ENCODE peak calls at places on chromosome 10, in six cellular contexts. K, J, H, D, V and U are unnamed samples.

GRCh38 chr10:12196531-12197211 is 683 bp downstream of the CDC123 start:
- DNase-seq in K (no peak), J (no peak), H (no peak), V (no peak), D (no peak), U (no peak)

GRCh38 chr10:110010076-110011069 is 2.6 kb downstream of the ADD3 start:
- DNase-seq in J (no peak), V (peak), D (no peak), H (no peak), K (peak), U (no peak)

GRCh38 chr10:25725917-25726716 is 207.9 kb upstream of the MYO3A start:
- DNase-seq in V (peak), H (peak), K (peak), J (peak), D (peak), U (peak)

GRCh38 chr10:74738985-74739567 is 87.3 kb upstream of the KAT6B start:
- DNase-seq in K (peak), J (no peak), V (peak), H (peak), D (no peak), U (peak)

GRCh38 chr10:117418121-117418520 is 42.9 kb upstream of the PDZD8 start:
- DNase-seq in V (no peak), K (no peak), J (no peak), D (no peak), H (no peak), U (no peak)

GRCh38 chr10:31618541-31619291 is 299.7 kb downstream of the ZEB1 start:
- DNase-seq in D (no peak), J (no peak), H (no peak), K (peak), V (no peak), U (no peak)

GRCh38 chr10:49278497-49278902 is 20.5 kb upstream of the C10orf71 start:
- DNase-seq in V (no peak), J (no peak), K (no peak), D (peak), H (no peak), U (peak)

GRCh38 chr10:9193120-9193519 is 1138.6 kb downstream of the GATA3 start:
- DNase-seq in J (no peak), H (no peak), D (no peak), V (no peak), K (no peak), U (no peak)

GRCh38 chr10:97651773-97652172 is 11.3 kb downstream of the PI4K2A start:
- DNase-seq in J (peak), H (peak), V (no peak), D (no peak), K (no peak), U (no peak)

GRCh38 chr10:107971411-107971810 is 806.9 kb upstream of the SORCS1 start:
- DNase-seq in H (no peak), K (no peak), J (no peak), V (no peak), D (no peak), U (no peak)

GRCh38 chr10:124075116-124075955 is 18.1 kb downstream of the CHST15 start:
- DNase-seq in V (no peak), K (no peak), H (no peak), D (no peak), J (no peak), U (no peak)

GRCh38 chr10:121335386-121335925 is 262.8 kb downstream of the FGFR2 start:
- DNase-seq in K (no peak), V (no peak), D (no peak), J (no peak), H (no peak), U (no peak)

GRCh38 chr10:123081896-123082295 is 53.9 kb upstream of the HMX3 start:
- DNase-seq in V (no peak), D (no peak), H (no peak), J (no peak), K (no peak), U (no peak)

GRCh38 chr10:129057856-129058663 is 409.0 kb upstream of the MGMT start:
- DNase-seq in K (no peak), D (no peak), V (no peak), J (no peak), H (no peak), U (no peak)

GRCh38 chr10:3774814-3775670 is 10.0 kb downstream of the KLF6 start:
- DNase-seq in K (peak), D (no peak), J (peak), V (no peak), H (peak), U (peak)

GRCh38 chr10:6748981-6749630 is 169.0 kb upstream of the PRKCQ start:
- DNase-seq in H (no peak), D (no peak), K (peak), J (peak), V (no peak), U (no peak)

GRCh38 chr10:86218160-86218559 is 148.4 kb downstream of the GRID1 start:
- DNase-seq in J (no peak), H (no peak), V (no peak), K (no peak), D (no peak), U (no peak)

GRCh38 chr10:113059001-113059780 is 109.1 kb downstream of the TCF7L2 start:
- DNase-seq in J (no peak), V (peak), D (peak), K (peak), H (no peak), U (no peak)

GRCh38 chr10:5293691-5294550 is 70.8 kb upstream of the UCN3 start:
- DNase-seq in D (peak), V (peak), H (peak), J (peak), K (peak), U (peak)

GRCh38 chr10:18140149-18140956 is at the start of gene CACNB2:
- DNase-seq in K (peak), H (peak), J (no peak), V (peak), D (peak), U (no peak)

GRCh38 chr10:130820880-130821482 is 490.5 kb downstream of the TCERG1L start:
- DNase-seq in V (no peak), D (peak), J (no peak), K (no peak), H (no peak), U (no peak)

GRCh38 chr10:123147635-123148413 is at the start of gene HMX2:
- DNase-seq in D (peak), K (no peak), J (no peak), V (peak), H (no peak), U (peak)

GRCh38 chr10:66928000-66928770 is 2.3 kb downstream of the LRRTM3 start:
- DNase-seq in J (no peak), D (peak), K (peak), V (no peak), H (no peak), U (no peak)

GRCh38 chr10:44240766-44241165 is 144.1 kb downstream of the CXCL12 start:
- DNase-seq in V (no peak), J (no peak), D (peak), H (no peak), K (no peak), U (no peak)

GRCh38 chr10:18005781-18006456 is 54.2 kb downstream of the SLC39A12 start:
- DNase-seq in K (peak), H (no peak), J (no peak), D (no peak), V (no peak), U (no peak)

GRCh38 chr10:131174211-131174565 is 137.3 kb downstream of the TCERG1L start:
- DNase-seq in K (no peak), D (no peak), H (no peak), V (no peak), J (no peak), U (no peak)

GRCh38 chr10:133362846-133363245 is 5.0 kb upstream of the FUOM start:
- DNase-seq in H (no peak), J (no peak), D (no peak), K (no peak), V (no peak), U (no peak)

GRCh38 chr10:58444876-58445275 is 59.7 kb downstream of the TFAM start:
- DNase-seq in D (no peak), V (no peak), J (no peak), H (no peak), K (no peak), U (no peak)

GRCh38 chr10:127977368-127978009 is 70.6 kb downstream of the PTPRE start:
- DNase-seq in H (peak), K (peak), D (peak), J (no peak), V (no peak), U (no peak)

GRCh38 chr10:122565766-122566206 is 5.2 kb downstream of the DMBT1 start:
- DNase-seq in J (peak), V (peak), H (peak), D (peak), K (peak), U (peak)

GRCh38 chr10:117884088-117884487 is 162.7 kb downstream of the RAB11FIP2 start:
- DNase-seq in H (no peak), K (no peak), V (no peak), D (no peak), J (no peak), U (no peak)

GRCh38 chr10:62814901-62815372 is 1.2 kb downstream of the EGR2 start:
- DNase-seq in K (no peak), D (peak), H (no peak), V (no peak), J (no peak), U (no peak)
- TF ChIP-seq RAD21 in K (no peak), D (no peak), H (no peak), V (no peak), J (no peak), U (no peak)

GRCh38 chr10:70528726-70529362 is 50.3 kb downstream of the PALD1 start:
- DNase-seq in D (peak), K (peak), H (peak), V (peak), J (peak), U (peak)
- TF ChIP-seq RAD21 in D (no peak), K (no peak), H (no peak), V (no peak), J (no peak), U (no peak)

DNA sequence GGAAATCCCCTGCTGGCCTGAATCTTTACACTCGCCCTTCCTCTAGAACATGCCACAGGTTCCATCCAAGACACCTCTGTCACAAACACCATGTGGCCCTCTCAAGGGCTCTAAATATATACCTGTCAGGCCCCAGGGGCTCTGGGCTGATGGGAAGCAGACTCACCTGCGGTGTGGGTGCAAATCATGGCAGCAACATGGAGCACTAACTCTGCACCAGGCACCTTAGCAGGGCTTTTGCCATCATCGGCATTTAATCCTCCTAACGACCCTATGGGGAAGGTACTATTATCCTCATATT is 17.3 kb downstream of the SH3PXD2A start:
- DNase-seq in D (no peak), K (no peak), V (no peak), H (no peak), J (no peak), U (no peak)
- TF ChIP-seq RAD21 in D (no peak), K (no peak), V (no peak), H (no peak), J (no peak), U (no peak)

GRCh38 chr10:43058716-43059335 is 18.0 kb upstream of the RET start:
- DNase-seq in V (no peak), J (no peak), D (no peak), K (no peak), H (no peak), U (no peak)
- TF ChIP-seq RAD21 in V (no peak), J (no peak), D (no peak), K (no peak), H (no peak), U (no peak)

GRCh38 chr10:59606551-59606961 is 103.1 kb downstream of the SLC16A9 start:
- DNase-seq in H (no peak), K (peak), D (peak), V (no peak), J (no peak), U (no peak)
- TF ChIP-seq RAD21 in H (no peak), K (no peak), D (peak), V (no peak), J (no peak), U (no peak)

DNA sequence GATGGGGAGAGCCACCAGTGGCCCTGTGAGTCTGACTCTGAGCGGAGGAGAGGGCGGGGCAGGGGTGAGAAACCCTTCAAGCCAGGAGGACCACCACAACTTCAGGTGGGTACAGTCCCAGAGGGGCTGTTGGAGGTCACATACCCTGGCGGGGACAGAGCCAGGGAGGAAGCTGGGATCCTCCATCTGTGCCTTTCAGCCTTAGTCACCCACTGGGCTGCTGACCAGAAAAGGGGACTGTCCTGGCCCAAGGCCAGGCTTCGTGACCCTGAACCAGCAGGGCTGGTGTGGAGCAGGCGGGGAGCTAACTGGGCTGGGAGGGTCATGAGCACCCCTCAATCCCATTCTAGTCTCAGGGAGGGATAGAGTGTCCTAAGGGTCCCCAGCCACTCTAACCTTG is 1.5 kb upstream of the CALHM3 start:
- DNase-seq in K (peak), D (no peak), V (no peak), J (no peak), H (no peak), U (no peak)
- TF ChIP-seq RAD21 in K (no peak), D (no peak), V (no peak), J (no peak), H (no peak), U (no peak)

GRCh38 chr10:71546220-71546619 is 149.5 kb downstream of the CDH23 start:
- DNase-seq in H (no peak), K (no peak), D (no peak), V (no peak), J (no peak), U (no peak)

GRCh38 chr10:71547290-71547689 is 150.6 kb downstream of the CDH23 start:
- DNase-seq in V (no peak), K (no peak), H (no peak), J (no peak), D (no peak), U (peak)

GRCh38 chr10:71547841-71548493 is 151.2 kb downstream of the CDH23 start:
- DNase-seq in J (no peak), H (no peak), K (peak), D (no peak), V (no peak), U (no peak)

GRCh38 chr10:71545001-71545400 is 148.3 kb downstream of the CDH23 start:
- DNase-seq in K (no peak), V (no peak), D (no peak), H (no peak), J (no peak), U (no peak)

GRCh38 chr10:71548494-71548846 is 151.8 kb downstream of the CDH23 start:
- DNase-seq in V (no peak), J (no peak), H (peak), D (no peak), K (peak), U (peak)
- TF ChIP-seq RAD21 in V (no peak), J (no peak), H (no peak), D (no peak), K (peak), U (no peak)

GRCh38 chr10:14532473-14533251 is 201.9 kb upstream of the FRMD4A start:
- DNase-seq in K (peak), D (no peak), J (no peak), H (peak), V (peak), U (no peak)
- TF ChIP-seq RAD21 in K (no peak), D (no peak), J (no peak), H (no peak), V (no peak), U (no peak)

DNA sequence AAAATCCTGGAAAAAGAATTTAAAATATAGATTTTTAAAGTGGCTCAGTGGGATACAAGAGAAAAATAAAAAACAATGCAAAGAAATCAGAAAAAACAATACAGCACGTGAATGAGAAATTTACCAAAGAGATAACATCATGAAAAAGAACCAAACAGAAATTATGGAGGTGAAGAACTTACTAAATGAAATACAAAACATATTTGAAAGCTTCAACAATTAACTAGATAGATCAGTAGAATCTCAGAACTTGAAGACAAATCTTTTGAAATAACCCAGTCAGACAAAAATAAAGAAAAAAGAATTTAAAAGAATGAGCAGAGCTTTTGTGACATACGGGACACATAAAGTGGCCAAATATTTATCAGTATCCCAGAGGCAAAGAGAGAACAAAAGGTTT is 71.2 kb upstream of the DIP2C start:
- DNase-seq in D (no peak), J (no peak), V (no peak), H (no peak), K (no peak), U (no peak)
- TF ChIP-seq RAD21 in D (no peak), J (no peak), V (no peak), H (no peak), K (no peak), U (no peak)